ENCODE peak calls at places on chromosome 21, in eight cellular contexts. F, Z, G, C, Q, D, X and K are unnamed samples.

GRCh38 chr21:45539796-45540600 is 2.2 kb downstream of the SLC19A1 start:
- DNase-seq in Z (no peak), F (peak; percentile 13), G (no peak), D (no peak), X (no peak), C (no peak), Q (no peak), K (no peak)

GRCh38 chr21:46062471-46063211 is 35.3 kb upstream of the COL6A2 start:
- DNase-seq in Q (no peak), D (no peak), G (no peak), C (no peak), Z (no peak), X (no peak), F (no peak), K (no peak)

GRCh38 chr21:35095859-35096291 is 46.8 kb upstream of the RUNX1 start:
- DNase-seq in Z (no peak), G (no peak), X (no peak), C (no peak), Q (peak; percentile 78), D (no peak), F (no peak), K (peak; percentile 84)

GRCh38 chr21:13368200-13368599 is 241.4 kb upstream of the POTED start:
- DNase-seq in D (no peak), X (no peak), Z (no peak), G (no peak), C (no peak), F (no peak), Q (no peak), K (no peak)

GRCh38 chr21:37896788-37897187 is 19.5 kb downstream of the KCNJ6 start:
- DNase-seq in X (no peak), G (no peak), F (no peak), D (no peak), Q (no peak), Z (no peak), C (no peak), K (no peak)

GRCh38 chr21:19759836-19760235 is 1238.4 kb upstream of the NCAM2 start:
- DNase-seq in G (no peak), C (no peak), F (no peak), X (no peak), D (no peak), Z (no peak), Q (no peak), K (no peak)

GRCh38 chr21:45996311-45997204 is 15.0 kb downstream of the COL6A1 start:
- DNase-seq in X (no peak), G (no peak), Z (no peak), Q (no peak), D (no peak), F (peak; percentile 23), C (no peak), K (no peak)

GRCh38 chr21:44765231-44766013 is 36.2 kb downstream of the UBE2G2 start:
- DNase-seq in F (no peak), C (peak; percentile 35), Q (peak; percentile 47), G (peak; percentile 63), X (no peak), Z (no peak), D (no peak), K (no peak)

GRCh38 chr21:44835647-44835973 is 17.7 kb upstream of the SUMO3 start:
- DNase-seq in Z (no peak), G (no peak), Q (no peak), X (no peak), C (no peak), D (no peak), F (no peak), K (no peak)

GRCh38 chr21:35020446-35020845 is 28.7 kb downstream of the RUNX1 start:
- DNase-seq in G (no peak), Q (no peak), X (no peak), Z (no peak), F (no peak), C (no peak), D (no peak), K (no peak)

GRCh38 chr21:45356653-45357435 is 48.1 kb upstream of the COL18A1 start:
- DNase-seq in G (no peak), Z (no peak), Q (no peak), F (no peak), C (no peak), D (no peak), X (no peak), K (no peak)

GRCh38 chr21:39737376-39738000 is 7.5 kb upstream of the IGSF5 start:
- DNase-seq in Z (no peak), X (no peak), Q (no peak), D (no peak), G (peak; percentile 4), F (no peak), C (peak; percentile 1), K (no peak)

GRCh38 chr21:35349378-35350080 is 300.4 kb upstream of the RUNX1 start:
- DNase-seq in C (peak; percentile 23), F (no peak), D (no peak), Z (no peak), X (no peak), Q (peak; percentile 33), G (no peak), K (peak; percentile 17)

GRCh38 chr21:45993210-45994085 is 11.9 kb downstream of the COL6A1 start:
- DNase-seq in F (peak; percentile 44), X (no peak), Q (no peak), Z (no peak), C (no peak), D (no peak), G (no peak), K (no peak)

GRCh38 chr21:26965567-26966359 is 1.1 kb downstream of the ADAMTS5 start:
- DNase-seq in Z (peak; percentile 14), F (peak; percentile 83), G (peak; percentile 31), Q (peak; percentile 41), D (no peak), X (no peak), C (no peak), K (no peak)
- TF ChIP-seq CTCF in Z (peak; percentile 56), F (peak; percentile 39), G (no peak), Q (peak; percentile 40), D (no peak), X (peak; percentile 15), C (peak; percentile 45), K (peak; percentile 23)

GRCh38 chr21:41370840-41371697 is 9.2 kb downstream of the MX2 start:
- DNase-seq in X (no peak), G (no peak), C (no peak), Z (no peak), F (no peak), D (no peak), Q (peak; percentile 26), K (no peak)

GRCh38 chr21:41367598-41368360 is 6.0 kb downstream of the MX2 start:
- DNase-seq in C (no peak), Q (peak; percentile 29), G (no peak), X (no peak), D (peak; percentile 81), Z (no peak), F (no peak), K (no peak)

GRCh38 chr21:41371698-41372030 is 9.8 kb downstream of the MX2 start:
- DNase-seq in D (no peak), Q (no peak), Z (no peak), C (no peak), X (no peak), F (no peak), G (no peak), K (no peak)

GRCh38 chr21:41369915-41370839 is 8.3 kb downstream of the MX2 start:
- DNase-seq in Z (no peak), F (no peak), C (no peak), Q (no peak), X (no peak), G (no peak), D (no peak), K (no peak)

GRCh38 chr21:41369105-41369914 is 7.5 kb downstream of the MX2 start:
- DNase-seq in C (no peak), G (no peak), F (peak; percentile 31), Z (no peak), X (peak; percentile 47), D (no peak), Q (peak; percentile 49), K (no peak)
- H3K4me3 ChIP-seq in C (no peak overlapping the region), G (no peak overlapping the region), F (peak overlapping the region; percentile 4), Z (no peak overlapping the region), X (peak overlapping the region; percentile 8), D (peak overlapping the region; percentile 53), Q (peak overlapping the region; percentile 8), K (no peak overlapping the region)

GRCh38 chr21:33023574-33024277 is 2.0 kb upstream of the OLIG2 start:
- DNase-seq in Q (no peak), D (no peak), F (no peak), C (no peak), G (no peak), X (no peak), Z (no peak), K (no peak)
- TF ChIP-seq CTCF in Q (no peak), D (no peak), F (no peak), C (no peak), G (no peak), X (no peak), Z (no peak), K (no peak)

DNA sequence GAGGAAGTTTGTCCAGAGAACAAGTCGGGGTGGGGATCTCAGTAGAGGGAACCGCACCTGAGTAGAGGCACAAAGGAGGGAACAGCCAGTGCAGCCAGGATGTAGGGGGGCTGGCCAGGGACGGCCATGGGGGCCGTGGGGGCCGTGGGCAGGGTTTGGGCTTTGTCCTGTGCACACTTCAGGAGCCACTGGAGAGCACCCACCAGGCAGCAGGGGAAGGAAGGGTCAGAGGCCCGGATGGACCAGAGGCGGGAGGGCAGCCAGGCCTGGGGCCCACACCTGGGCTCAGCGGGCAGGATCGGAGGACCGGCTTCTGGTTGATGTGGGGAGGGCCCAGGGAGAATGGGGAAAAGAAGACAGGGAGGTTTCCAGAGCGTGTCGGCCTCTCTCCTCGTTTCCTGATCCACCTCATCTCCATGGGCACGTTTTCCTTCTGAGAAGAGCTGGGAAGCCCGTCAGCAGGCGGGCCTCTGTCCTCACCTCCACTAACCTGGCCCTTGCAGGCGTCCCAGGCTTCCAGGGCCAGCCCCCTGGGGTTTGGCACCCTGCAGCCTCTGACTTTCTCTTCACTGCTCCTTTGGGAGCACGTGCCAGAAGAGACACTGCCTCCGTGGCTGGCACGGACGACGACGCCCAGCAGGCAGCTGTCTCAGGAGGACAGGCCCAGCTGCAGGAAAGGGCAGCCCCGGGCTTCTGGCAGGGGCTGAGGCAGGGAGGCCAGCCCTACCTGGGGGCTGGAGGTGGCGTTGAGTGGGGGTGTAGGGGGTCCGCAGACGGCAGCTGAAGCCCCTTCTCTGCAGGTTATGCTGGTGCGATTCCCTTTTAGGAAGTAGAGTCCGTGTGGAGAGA is 16.8 kb upstream of the PDXK start:
- DNase-seq in Q (no peak), G (no peak), X (no peak), D (no peak), Z (no peak), F (no peak), C (no peak), K (no peak)
- H3K4me3 ChIP-seq in Q (no peak overlapping the region), G (no peak overlapping the region), X (no peak overlapping the region), D (no peak overlapping the region), Z (no peak overlapping the region), F (no peak overlapping the region), C (no peak overlapping the region), K (no peak overlapping the region)